ENCODE peak calls at places on chromosome 21, in four cellular contexts. K is cardiac fibroblast, V is stomach, Q is AG10803. W is an unnamed sample.

GRCh38 chr21:36854391-36854790 is 112.1 kb downstream of the HLCS start:
- DNase-seq in V (no peak), K (peak), Q (no peak), W (peak)

GRCh38 chr21:35663856-35664606 is 396.3 kb downstream of the SETD4 start:
- DNase-seq in K (no peak), Q (no peak), V (no peak), W (no peak)

GRCh38 chr21:35149698-35150097 is 100.6 kb upstream of the RUNX1 start:
- DNase-seq in Q (peak), K (peak), V (no peak), W (peak)

GRCh38 chr21:25361097-25361496 is 246.2 kb downstream of the MRPL39 start:
- DNase-seq in K (no peak), V (no peak), Q (no peak), W (no peak)

GRCh38 chr21:35428041-35428400 is 378.9 kb upstream of the RUNX1 start:
- DNase-seq in Q (peak), V (no peak), K (peak), W (peak)

GRCh38 chr21:32413697-32414578 is 1.4 kb downstream of the EVA1C start:
- DNase-seq in K (peak), Q (no peak), V (no peak), W (peak)

GRCh38 chr21:16855164-16855667 is 657.6 kb upstream of the CXADR start:
- DNase-seq in K (no peak), Q (no peak), V (no peak), W (no peak)

GRCh38 chr21:21436012-21436545 is 437.9 kb downstream of the NCAM2 start:
- DNase-seq in Q (peak), K (peak), V (no peak), W (peak)

GRCh38 chr21:29155933-29156260 is 25.5 kb downstream of the MAP3K7CL start:
- DNase-seq in K (no peak), V (no peak), Q (no peak), W (no peak)
- H3K4me3 ChIP-seq in K (peak), V (no peak), Q (no peak), W (peak)

GRCh38 chr21:29154270-29154669 is 23.8 kb downstream of the MAP3K7CL start:
- DNase-seq in K (no peak), V (no peak), Q (no peak), W (no peak)

GRCh38 chr21:29157084-29157483 is 26.6 kb downstream of the MAP3K7CL start:
- DNase-seq in K (no peak), V (no peak), Q (no peak), W (no peak)

GRCh38 chr21:29151937-29152336 is 21.5 kb downstream of the MAP3K7CL start:
- DNase-seq in V (no peak), Q (no peak), K (no peak), W (no peak)

GRCh38 chr21:29152936-29153335 is 22.5 kb downstream of the MAP3K7CL start:
- DNase-seq in V (no peak), Q (peak), K (no peak), W (peak)

GRCh38 chr21:29155118-29155932 is 24.9 kb downstream of the MAP3K7CL start:
- DNase-seq in Q (peak), K (peak), V (no peak), W (peak)
- TF ChIP-seq CTCF in Q (no peak), K (no peak), V (no peak), W (no peak)

DNA sequence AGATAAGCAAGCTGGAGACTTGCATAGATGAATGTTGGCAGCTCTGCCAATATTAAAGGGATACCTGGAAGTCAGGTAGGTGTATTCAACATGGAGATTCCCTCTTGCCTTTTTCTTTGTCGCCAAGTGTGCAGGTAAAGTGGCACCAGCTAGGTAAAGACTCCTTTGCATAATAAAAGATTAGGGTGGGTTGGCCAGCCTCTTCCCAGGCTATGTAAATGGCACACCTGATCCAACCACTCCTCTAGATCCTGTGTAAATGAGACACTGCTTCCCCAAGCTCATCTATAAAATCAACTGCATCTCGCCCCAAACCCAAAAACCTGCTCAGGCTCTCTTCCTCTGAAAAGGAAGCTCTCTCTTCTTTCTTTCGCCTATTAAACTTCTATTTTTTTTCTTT is 100.8 kb upstream of the DSCAM start:
- DNase-seq in K (no peak), Q (no peak), V (no peak), W (no peak)
- H3K4me3 ChIP-seq in K (no peak), Q (no peak), V (no peak), W (no peak)

GRCh38 chr21:27359141-27359540 is 392.3 kb upstream of the ADAMTS5 start:
- DNase-seq in Q (peak), K (no peak), V (no peak), W (peak)
- TF ChIP-seq CTCF in Q (no peak), K (no peak), V (no peak), W (no peak)

DNA sequence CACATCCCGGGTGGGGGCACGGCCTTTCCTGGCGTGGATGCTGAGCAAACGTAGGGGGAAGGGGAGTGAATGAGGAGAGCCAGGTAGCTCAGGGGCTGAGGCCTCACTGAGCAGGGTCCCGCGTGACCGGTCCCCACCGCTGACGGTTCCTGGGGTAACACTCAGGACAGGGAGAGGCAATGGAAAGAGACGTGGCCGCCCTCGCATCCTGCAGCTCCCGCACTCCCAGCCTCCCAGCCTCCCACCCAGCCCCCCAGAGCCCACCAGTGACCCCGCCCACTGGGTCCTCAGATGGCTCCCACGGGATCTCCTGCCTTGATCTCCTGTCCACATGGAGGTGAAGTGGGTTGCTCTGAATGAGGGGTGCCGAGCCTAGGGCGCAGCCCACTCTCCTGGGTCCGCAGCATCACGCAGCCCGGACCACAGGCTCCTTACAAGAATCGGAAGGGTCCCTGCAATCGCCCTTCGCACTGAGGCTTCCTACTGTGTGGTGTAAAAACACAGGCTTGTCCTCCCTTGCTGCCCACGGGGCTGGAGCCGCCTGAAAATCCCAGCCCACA is 2.4 kb downstream of the TSPEAR start:
- DNase-seq in Q (no peak), K (no peak), V (peak), W (no peak)
- H3K4me3 ChIP-seq in Q (no peak), K (no peak), V (no peak), W (no peak)

DNA sequence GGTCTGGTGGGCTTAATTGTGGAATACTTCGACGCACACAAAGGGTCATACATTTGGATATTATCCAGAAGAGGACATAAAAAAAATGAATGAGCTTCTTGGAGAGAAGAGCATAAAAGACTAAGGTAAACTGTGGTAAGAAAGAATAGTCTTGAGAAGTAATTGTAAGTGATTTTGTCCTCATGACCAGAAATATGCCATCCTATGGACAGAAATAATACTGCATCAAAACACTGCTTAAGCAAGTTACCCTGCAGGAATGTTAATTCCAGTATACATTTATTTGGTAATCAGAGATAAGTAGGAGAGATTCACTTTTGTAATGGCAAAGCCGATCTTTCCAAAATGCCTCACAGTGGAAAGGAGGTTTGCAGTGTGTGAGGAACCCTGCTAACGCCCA is 111.9 kb downstream of the NRIP1 start:
- DNase-seq in V (no peak), K (no peak), Q (no peak), W (peak)
- TF ChIP-seq CTCF in V (no peak), K (no peak), Q (no peak), W (peak)

DNA sequence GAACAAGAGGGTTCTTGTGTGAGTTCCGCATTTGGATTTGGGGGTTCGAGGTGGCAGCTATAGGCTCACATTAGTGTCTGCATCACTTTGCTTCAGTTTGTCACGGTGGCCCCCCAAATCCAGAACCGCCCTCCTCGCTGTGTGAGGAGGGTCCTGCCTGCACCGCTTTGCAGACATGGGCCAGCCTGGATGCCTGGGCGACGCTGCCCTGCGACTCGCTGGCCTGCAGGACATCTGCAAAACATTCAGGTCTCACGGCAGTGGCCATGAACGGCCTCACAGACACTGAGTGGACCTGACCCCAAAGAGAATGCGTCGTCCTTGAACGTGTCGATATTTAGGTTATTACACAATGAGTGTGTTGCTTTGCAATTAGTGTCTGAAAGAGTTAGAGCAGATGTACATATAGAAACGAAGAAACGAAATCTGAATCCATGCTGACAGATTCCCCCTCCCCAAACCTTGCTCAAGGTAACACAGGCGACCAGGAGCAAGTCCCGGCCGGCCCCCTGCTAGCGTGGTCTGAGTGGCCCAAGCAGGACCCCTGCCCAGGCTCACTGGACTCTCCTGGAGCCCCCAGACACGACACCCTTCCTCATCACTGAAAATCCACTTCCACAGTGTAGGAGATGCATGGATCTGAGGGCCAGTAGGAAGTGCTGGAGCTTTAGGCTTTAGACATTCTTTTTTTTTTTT is 20.4 kb downstream of the PDE9A start:
- DNase-seq in V (no peak), Q (no peak), K (no peak), W (no peak)
- H3K4me3 ChIP-seq in V (no peak), Q (no peak), K (no peak), W (no peak)

GRCh38 chr21:28235169-28235892 is 757.3 kb downstream of the LTN1 start:
- DNase-seq in V (no peak), Q (no peak), K (no peak), W (peak)
- TF ChIP-seq CTCF in V (no peak), Q (peak), K (peak), W (peak)

DNA sequence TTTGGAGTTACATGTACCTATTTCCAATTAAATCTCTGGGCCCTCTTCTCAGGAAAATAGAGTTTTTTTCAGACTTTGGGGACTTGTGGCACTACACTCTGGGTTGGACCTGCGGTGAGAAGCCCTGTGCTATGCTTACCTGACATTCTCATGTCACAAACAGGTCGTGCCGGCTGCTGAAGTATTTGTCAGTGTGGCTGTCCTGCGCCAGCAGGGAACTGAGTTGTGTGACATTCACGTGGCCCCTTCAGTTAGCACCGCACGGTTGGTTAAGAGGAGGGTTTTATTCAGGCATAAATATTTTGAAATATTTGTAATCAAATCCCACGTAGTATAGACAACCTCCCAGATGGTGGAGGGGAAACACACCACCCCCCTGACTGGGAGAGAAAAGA is 6.3 kb upstream of the COL6A2 start:
- DNase-seq in Q (no peak), V (no peak), K (no peak), W (no peak)
- H3K4me3 ChIP-seq in Q (peak), V (no peak), K (peak), W (no peak)

GRCh38 chr21:39180429-39181019 is 2.7 kb downstream of the PSMG1 start:
- DNase-seq in Q (peak), K (no peak), V (no peak), W (peak)
- TF ChIP-seq CTCF in Q (peak), K (peak), V (no peak), W (peak)

W was measured in choroid plexus epithelial cell.